ENCODE peak calls at places on chromosomes 4 and X, in five cellular contexts. K is mucosa of descending colon, T is MCF 10A, Z is cardiac fibroblast, A is progenitor cell of endocrine pancreas. M is an unnamed sample.

GRCh38 chrX:23317799-23318724 is 16.6 kb upstream of the PTCHD1 start:
- DNase-seq in Z (peak), K (no peak), A (peak), T (peak), M (peak)

GRCh38 chr4:139872274-139872673 is 206.7 kb downstream of the MGST2 start:
- DNase-seq in A (no peak), Z (peak), T (peak), K (no peak), M (no peak)

GRCh38 chr4:37054670-37055069 is 189.9 kb upstream of the NWD2 start:
- DNase-seq in A (no peak), Z (no peak), T (no peak), K (no peak), M (peak)

GRCh38 chrX:39957816-39958561 is 139.8 kb downstream of the BCOR start:
- DNase-seq in T (no peak), A (no peak), Z (peak), K (no peak), M (no peak)

GRCh38 chr4:88659061-88659889 is 38.4 kb downstream of the NAP1L5 start:
- DNase-seq in A (no peak), Z (peak), K (peak), T (peak), M (peak)

GRCh38 chrX:37302569-37302968 is 46.6 kb upstream of the PRRG1 start:
- DNase-seq in K (peak), A (no peak), T (peak), Z (peak), M (peak)

GRCh38 chr4:4847011-4847410 is 12.5 kb upstream of the MSX1 start:
- DNase-seq in T (no peak), Z (no peak), A (no peak), K (no peak), M (peak)

GRCh38 chrX:13764284-13764683 is 29.7 kb downstream of the OFD1 start:
- DNase-seq in T (no peak), K (no peak), Z (no peak), A (no peak), M (no peak)

GRCh38 chr4:105990933-105991332 is 95.7 kb downstream of the NPNT start:
- DNase-seq in T (peak), Z (peak), A (no peak), K (peak), M (no peak)

GRCh38 chr4:73451404-73451803 is 15.4 kb downstream of the AFP start:
- DNase-seq in K (no peak), Z (peak), A (no peak), T (peak), M (no peak)

GRCh38 chr4:140888059-140888458 is 131.9 kb upstream of the TBC1D9 start:
- DNase-seq in Z (no peak), T (no peak), A (no peak), K (no peak), M (no peak)

GRCh38 chr4:140887467-140887866 is 131.3 kb upstream of the TBC1D9 start:
- DNase-seq in K (no peak), T (no peak), A (no peak), Z (no peak), M (no peak)

DNA sequence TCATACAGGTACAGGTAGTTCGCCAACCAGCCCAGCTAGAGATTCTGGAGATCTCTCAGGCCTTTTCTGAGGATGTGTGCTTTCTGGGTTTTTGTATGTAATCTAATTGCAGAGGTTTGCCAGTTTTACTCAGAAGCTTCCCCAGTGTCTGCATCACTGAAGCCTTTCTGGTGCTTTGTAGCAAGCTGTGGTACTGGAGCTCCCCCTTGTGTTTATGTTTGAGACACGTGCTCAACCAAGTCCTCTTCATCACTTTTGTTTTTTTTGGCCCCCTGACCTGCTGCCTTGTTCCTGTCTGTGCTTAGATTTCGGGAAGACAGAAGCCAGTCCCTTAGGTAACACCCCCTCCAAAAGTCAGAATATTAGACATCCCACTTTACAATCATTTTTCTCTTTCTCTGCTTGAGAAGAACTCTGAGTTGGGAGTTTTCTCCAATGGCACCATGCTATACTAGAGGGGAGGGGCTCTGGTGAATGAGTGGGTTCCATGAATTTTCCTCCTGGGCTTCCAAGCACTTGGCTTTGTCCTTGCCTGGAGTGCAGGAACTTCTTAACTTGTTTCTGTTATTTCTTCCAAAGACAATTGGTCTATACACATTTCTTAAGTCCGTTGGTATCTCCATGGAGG is 128.4 kb upstream of the TBC1D9 start:
- DNase-seq in K (peak), T (peak), Z (peak), A (no peak), M (peak)
- TF ChIP-seq CTCF in K (no peak), T (peak), Z (peak), A (peak), M (peak)

DNA sequence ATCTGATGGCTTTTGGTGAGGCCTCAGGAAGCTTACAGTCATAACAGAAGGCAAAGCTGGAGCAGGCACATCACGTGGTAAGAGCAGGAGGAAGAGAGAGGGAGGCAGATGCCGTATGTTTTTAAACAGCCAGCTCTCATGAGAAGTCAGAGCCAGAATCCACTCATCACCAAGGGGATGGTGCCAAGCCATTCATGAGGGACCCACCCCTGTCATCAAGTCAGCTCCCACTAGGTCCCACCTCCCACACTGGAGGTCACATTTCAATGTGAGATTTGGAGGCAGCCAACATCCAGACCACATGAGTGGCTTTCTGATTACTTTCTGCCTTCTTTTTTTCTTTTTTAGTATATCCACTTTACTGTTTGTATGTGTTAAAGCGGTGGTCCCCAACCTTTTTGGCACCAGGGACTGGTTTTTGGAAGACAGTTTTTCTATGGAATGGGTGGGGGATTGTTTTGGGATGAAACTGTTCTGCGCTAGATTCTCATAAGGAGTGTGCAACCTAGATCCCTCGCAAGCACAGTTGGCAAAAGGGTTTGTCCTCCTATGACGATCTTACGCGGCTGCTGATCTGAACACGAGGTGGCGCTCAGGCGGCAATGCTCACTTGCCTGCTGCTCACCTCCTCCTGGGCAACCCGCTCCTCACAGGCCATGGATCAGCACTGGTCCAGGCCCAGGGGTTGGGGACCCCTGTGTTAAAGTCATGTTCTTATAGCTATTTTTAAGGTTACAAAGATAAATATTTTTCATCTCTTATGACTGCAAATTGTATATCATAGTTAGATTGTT is 61.7 kb downstream of the SLIT2 start:
- DNase-seq in T (no peak), A (peak), K (peak), Z (no peak), M (peak)
- TF ChIP-seq CTCF in T (no peak), A (peak), K (no peak), Z (no peak), M (peak)

DNA sequence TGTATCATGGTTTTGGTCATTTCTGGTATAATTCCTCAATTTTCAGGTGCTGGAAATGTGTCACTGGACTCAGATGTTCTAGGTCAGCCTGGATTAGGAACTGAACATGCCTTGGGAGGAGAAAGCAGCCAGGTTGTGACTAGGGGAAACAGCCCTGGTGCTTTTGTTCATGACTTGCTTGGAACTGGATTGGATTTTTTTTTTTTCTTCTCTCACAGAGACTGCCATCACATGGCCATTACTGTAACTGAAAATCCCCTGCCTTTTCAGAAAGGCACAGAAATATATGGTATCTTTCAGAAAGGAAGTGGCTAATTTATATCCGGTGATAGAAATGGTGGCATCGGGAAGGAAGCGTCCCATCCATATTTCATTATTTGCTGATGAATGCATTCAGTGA is 34.6 kb downstream of the SEPTIN11 start:
- DNase-seq in A (no peak), T (peak), Z (peak), K (no peak), M (no peak)
- TF ChIP-seq CTCF in A (peak), T (peak), Z (no peak), K (no peak), M (peak)

DNA sequence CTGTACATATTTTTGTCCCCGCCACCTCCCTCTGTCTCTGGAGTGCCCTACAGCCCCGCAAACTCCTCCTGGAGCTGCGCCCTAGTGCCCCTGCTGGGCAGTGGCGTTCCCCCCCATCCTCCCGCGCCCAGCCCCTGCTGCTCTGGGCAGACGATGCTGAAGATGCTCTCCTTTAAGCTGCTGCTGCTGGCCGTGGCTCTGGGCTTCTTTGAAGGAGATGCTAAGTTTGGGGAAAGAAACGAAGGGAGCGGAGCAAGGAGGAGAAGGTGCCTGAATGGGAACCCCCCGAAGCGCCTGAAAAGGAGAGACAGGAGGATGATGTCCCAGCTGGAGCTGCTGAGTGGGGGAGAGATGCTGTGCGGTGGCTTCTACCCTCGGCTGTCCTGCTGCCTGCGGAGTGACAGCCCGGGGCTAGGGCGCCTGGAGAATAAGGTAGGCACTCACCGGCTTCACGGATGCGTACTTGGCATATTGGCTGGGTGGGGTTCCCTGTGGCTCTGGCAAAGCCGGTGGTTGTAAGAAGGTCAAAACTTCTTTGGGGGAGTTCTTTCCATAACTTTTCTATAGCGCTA is 653 bp downstream of the HHIP start:
- DNase-seq in Z (peak), T (peak), K (no peak), A (no peak), M (peak)
- TF ChIP-seq CTCF in Z (peak), T (no peak), K (no peak), A (peak), M (no peak)

GRCh38 chr4:100907465-100908454 is 389.9 kb upstream of the EMCN start:
- DNase-seq in K (no peak), A (no peak), T (peak), Z (peak), M (peak)
- TF ChIP-seq CTCF in K (no peak), A (peak), T (peak), Z (peak), M (peak)

DNA sequence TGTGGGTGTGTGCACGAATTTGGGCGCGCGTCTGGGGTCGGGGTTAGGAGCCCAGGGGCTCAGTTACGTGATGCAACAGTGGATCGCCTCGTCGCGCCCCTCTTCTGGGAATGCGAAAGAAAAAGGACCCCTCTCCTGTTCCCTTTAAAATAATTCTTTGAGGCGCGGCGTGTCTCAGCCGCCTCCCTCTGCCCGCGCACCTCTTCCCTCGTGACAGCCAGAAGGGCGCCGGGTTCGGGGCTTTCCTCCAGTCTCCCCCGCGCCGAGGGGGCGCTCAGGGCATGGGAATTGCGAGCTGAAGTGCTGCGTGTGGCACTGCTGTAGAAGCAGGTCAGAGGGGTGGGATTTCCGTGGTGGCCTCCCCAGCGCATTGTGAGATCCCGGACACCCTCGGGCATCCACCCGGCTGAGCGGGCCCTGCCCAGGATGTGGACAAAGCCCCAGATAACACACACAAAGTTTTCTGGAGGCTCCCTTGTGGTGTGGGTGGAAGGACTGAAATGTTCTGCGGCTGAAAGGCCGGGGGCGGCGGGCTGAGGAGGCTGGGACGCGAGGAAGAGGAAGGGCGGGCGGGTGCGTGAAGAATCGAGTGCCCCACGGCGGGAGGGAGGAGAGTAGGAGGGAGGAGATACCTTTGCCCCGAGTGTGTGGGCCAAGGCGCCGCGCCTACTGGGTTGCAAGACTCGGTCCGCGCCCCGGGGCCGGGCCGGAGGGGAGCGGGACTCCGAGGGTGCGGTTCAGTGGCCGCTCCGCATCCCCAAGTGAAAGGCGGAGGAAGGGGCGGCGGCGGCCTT is 697 bp downstream of the SEPTIN11 start:
- DNase-seq in K (peak), A (peak), T (peak), Z (peak), M (peak)
- TF ChIP-seq CTCF in K (no peak), A (no peak), T (no peak), Z (no peak), M (no peak)

M was measured in endothelial cell.